ENCODE peak calls at places on chromosomes 7 and 10, in six cellular contexts. V is endothelial cell of umbilical vein, K is spleen, G is ovary, Y is stomach, I is transverse colon. T is an unnamed sample.
A peak's percentile ranks its signal among the peaks of the same experiment; 100 is the strongest.

GRCh38 chr7:133861876-133862275 is 265.3 kb upstream of the LRGUK start:
- DNase-seq in V (peak; percentile 12), K (no peak), G (no peak), Y (no peak), I (no peak), T (no peak)

GRCh38 chr10:83182076-83182475 is 957.2 kb upstream of the GHITM start:
- DNase-seq in V (no peak), K (no peak), G (no peak), Y (no peak), I (no peak), T (no peak)

GRCh38 chr7:128974241-128974934 is 36.7 kb downstream of the IRF5 start:
- DNase-seq in V (no peak), K (no peak), G (no peak), Y (no peak), I (no peak), T (no peak)

GRCh38 chr7:51369746-51370145 is 53.1 kb upstream of the COBL start:
- DNase-seq in V (no peak), K (no peak), G (no peak), Y (no peak), I (no peak), T (no peak)

GRCh38 chr7:129882531-129882930 is 70.2 kb downstream of the UBE2H start:
- DNase-seq in V (no peak), K (no peak), G (no peak), Y (no peak), I (no peak), T (no peak)

GRCh38 chr7:77327932-77328628 is 88.1 kb downstream of the GSAP start:
- DNase-seq in V (peak; percentile 40), K (no peak), G (no peak), Y (no peak), I (no peak), T (no peak)

GRCh38 chr10:103800789-103801540 is 54.4 kb downstream of the SH3PXD2A start:
- DNase-seq in V (no peak), K (no peak), G (no peak), Y (no peak), I (no peak), T (no peak)

GRCh38 chr10:3972460-3973366 is 187.7 kb upstream of the KLF6 start:
- DNase-seq in V (peak; percentile 55), K (no peak), G (no peak), Y (no peak), I (no peak), T (no peak)

GRCh38 chr10:124379609-124380193 is 39.0 kb downstream of the OAT start:
- DNase-seq in V (no peak), K (no peak), G (no peak), Y (no peak), I (no peak), T (no peak)

GRCh38 chr7:132907380-132907940 is 174.4 kb downstream of the CHCHD3 start:
- DNase-seq in V (no peak), K (no peak), G (no peak), Y (no peak), I (no peak), T (no peak)

GRCh38 chr10:107275806-107276205 is 111.3 kb upstream of the SORCS1 start:
- DNase-seq in V (no peak), K (no peak), G (no peak), Y (no peak), I (no peak), T (no peak)

GRCh38 chr10:32379314-32379949 is 32.5 kb upstream of the EPC1 start:
- DNase-seq in V (peak; percentile 71), K (no peak), G (no peak), Y (no peak), I (no peak), T (no peak)

GRCh38 chr7:131249003-131249402 is 78.7 kb upstream of the MKLN1 start:
- DNase-seq in V (peak; percentile 36), K (no peak), G (no peak), Y (no peak), I (peak; percentile 37), T (peak; percentile 63)

GRCh38 chr7:56175086-56175760 is 59.0 kb upstream of the NUPR2 start:
- DNase-seq in V (no peak), K (peak; percentile 82), G (peak; percentile 62), Y (peak; percentile 26), I (peak; percentile 11), T (peak; percentile 72)

GRCh38 chr10:92598321-92598720 is 5.4 kb downstream of the KIF11 start:
- DNase-seq in V (no peak), K (no peak), G (no peak), Y (no peak), I (no peak), T (no peak)

GRCh38 chr10:63707254-63707910 is 186.2 kb downstream of the REEP3 start:
- DNase-seq in V (peak; percentile 99), K (no peak), G (no peak), Y (no peak), I (no peak), T (no peak)

GRCh38 chr7:33673029-33673700 is 232.2 kb upstream of the BMPER start:
- DNase-seq in V (no peak), K (no peak), G (no peak), Y (no peak), I (no peak), T (no peak)

GRCh38 chr10:114708717-114709352 is 50.8 kb upstream of the ABLIM1 start:
- DNase-seq in V (peak; percentile 67), K (no peak), G (no peak), Y (no peak), I (no peak), T (no peak)

GRCh38 chr7:45711161-45711490 is 137.0 kb downstream of the ADCY1 start:
- DNase-seq in V (no peak), K (peak; percentile 45), G (no peak), Y (no peak), I (no peak), T (no peak)

GRCh38 chr7:100568936-100569844 is 4.5 kb downstream of the SAP25 start:
- DNase-seq in V (peak; percentile 50), K (peak; percentile 88), G (peak; percentile 75), Y (peak; percentile 66), I (peak; percentile 74), T (peak; percentile 56)

GRCh38 chr10:115082521-115082920 is 10.6 kb upstream of the ATRNL1 start:
- DNase-seq in V (peak; percentile 24), K (no peak), G (no peak), Y (no peak), I (no peak), T (no peak)

GRCh38 chr7:14934831-14935230 is 32.3 kb upstream of the DGKB start:
- DNase-seq in V (no peak), K (no peak), G (no peak), Y (no peak), I (no peak), T (no peak)

GRCh38 chr7:1210979-1211608 is 21.6 kb upstream of the UNCX start:
- DNase-seq in V (no peak), K (no peak), G (no peak), Y (no peak), I (no peak), T (no peak)

GRCh38 chr7:70472580-70473239 is 659.2 kb upstream of the GALNT17 start:
- DNase-seq in V (no peak), K (no peak), G (no peak), Y (no peak), I (no peak), T (no peak)

GRCh38 chr7:139714163-139714901 is 63.5 kb downstream of the HIPK2 start:
- DNase-seq in V (no peak), K (peak; percentile 92), G (no peak), Y (peak; percentile 26), I (peak; percentile 54), T (peak; percentile 69)
- TF ChIP-seq POLR2A in V (no peak), K (no peak), G (no peak), Y (no peak), I (no peak), T (no peak)

DNA sequence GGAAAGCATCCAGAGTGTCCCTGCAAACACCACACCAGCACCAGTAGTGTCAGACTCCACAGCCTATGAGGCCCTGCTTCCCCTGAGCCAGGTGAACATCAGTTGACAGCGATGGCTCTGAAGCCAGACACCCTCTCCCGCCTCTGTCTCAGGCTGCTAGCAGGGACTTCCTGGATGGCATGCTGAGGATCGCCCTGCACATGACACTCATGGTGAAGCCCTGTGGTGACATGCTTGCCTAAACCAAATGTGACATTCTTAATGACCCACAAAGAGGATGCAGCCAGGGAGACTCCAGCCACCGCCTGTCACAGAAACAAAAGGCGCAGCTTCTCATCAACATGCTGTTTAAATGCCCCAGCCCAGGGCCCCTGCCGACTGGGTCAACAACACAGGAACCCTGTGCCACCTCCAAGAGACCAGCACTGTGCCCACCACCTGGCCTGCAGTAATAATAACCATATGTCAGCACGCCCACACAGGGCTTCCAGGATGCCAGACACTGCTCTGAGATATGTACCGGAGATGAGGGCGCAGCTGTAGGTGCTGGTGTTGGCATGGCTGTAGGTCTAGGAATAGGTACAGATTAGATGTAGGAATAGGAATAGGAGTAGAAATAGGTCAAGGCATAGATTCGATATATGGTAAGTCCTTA is 81.3 kb downstream of the GRID1 start:
- DNase-seq in V (no peak), K (peak; percentile 47), G (no peak), Y (peak; percentile 20), I (no peak), T (no peak)
- H3K4me1 ChIP-seq in V (no peaks in the 10 kb centered on the region), K (no peaks in the 10 kb centered on the region), G (no peaks in the 10 kb centered on the region), Y (no peaks in the 10 kb centered on the region), I (no peaks in the 10 kb centered on the region), T (no peaks in the 10 kb centered on the region)

DNA sequence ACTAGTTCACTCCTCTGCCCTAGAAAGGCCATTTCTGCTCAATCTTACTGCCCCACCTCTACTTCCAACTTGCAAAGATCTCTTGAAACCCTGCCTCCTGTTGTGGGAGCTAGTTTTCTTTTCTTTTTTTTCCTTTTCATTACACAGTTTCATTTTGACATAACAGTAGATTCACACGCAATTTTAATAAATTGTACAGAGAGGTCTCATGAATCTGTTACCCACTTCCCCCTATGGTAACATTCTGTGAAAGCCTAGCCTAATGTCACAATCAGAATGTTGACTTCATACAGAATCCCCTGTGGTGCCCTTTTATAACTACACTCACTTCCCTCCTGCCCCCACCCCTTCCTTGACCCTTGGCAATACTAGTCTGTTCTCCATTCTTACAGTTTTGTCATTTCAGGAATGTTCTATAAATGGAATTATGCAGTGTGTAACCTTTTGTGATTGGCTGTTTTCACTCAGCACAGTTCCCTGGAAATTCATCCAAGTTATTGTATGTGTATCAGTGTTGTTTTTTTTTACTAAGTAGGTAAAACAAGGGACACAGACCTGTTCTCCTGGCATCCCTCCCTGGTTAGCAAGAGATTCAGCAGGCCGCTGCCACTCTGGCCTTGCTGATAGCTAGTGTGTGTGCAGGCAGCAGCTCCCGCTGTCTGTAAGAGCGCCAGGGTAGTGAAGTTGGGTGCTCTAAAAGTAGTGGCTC is 21.5 kb downstream of the CHST3 start:
- DNase-seq in V (peak; percentile 81), K (no peak), G (no peak), Y (no peak), I (no peak), T (peak; percentile 80)
- TF ChIP-seq CTCF in V (no peak), K (peak; percentile 32), G (no peak), Y (no peak), I (no peak), T (no peak)

GRCh38 chr7:156966387-156966786 is 16.9 kb downstream of the NOM1 start:
- DNase-seq in V (no peak), K (no peak), G (no peak), Y (no peak), I (no peak), T (no peak)
- TF ChIP-seq POLR2A in V (no peak), K (no peak), G (no peak), Y (no peak), I (no peak), T (no peak)

GRCh38 chr7:151598045-151598444 is 78.3 kb upstream of the RHEB start:
- DNase-seq in V (no peak), K (no peak), G (no peak), Y (no peak), I (no peak), T (no peak)
- H3K4me1 ChIP-seq in V (peaks cover 48% of the 10 kb centered on the region), K (peaks cover 4% of the 10 kb centered on the region), G (peaks cover 10% of the 10 kb centered on the region), Y (peaks cover 7% of the 10 kb centered on the region), I (peaks cover 12% of the 10 kb centered on the region), T (peaks cover 13% of the 10 kb centered on the region)

T was measured in heart left ventricle.